ENCODE peak calls at places on chromosome 2, in ten cellular contexts. One of them, this sample, is unnamed.

GRCh38 chr2:81747481-81748070 is 1443.0 kb upstream of the LRRTM1 start:
- DNase-seq in NCI-H1105: no peak
- DNase-seq in stomach: no peak
- DNase-seq in stimulated activated effector memory CD8-positive, alpha-beta T cell treated with anti-CD3 and anti-CD28 coated beads, Interleukin-12 subunit alpha, Interleukin-12 subunit beta, amount 100 ng/mL, for 72 hours: no peak
- DNase-seq in heart left ventricle: no peak
- DNase-seq in RWPE1: no peak
- DNase-seq in hypothalamus: no peak
- DNase-seq in D341Med: no peak
- DNase-seq in H54: no peak
- DNase-seq in stimulated activated CD8-positive, alpha-beta memory T cell treated with anti-CD3 and anti-CD28 coated beads, Interleukin-7, amount 100 ng/mL, for 1 hour: no peak
- DNase-seq in this sample: no peak

GRCh38 chr2:111665551-111666116 is 218.4 kb downstream of the ANAPC1 start:
- DNase-seq in hypothalamus: no peak
- DNase-seq in stomach: no peak
- DNase-seq in stimulated activated CD8-positive, alpha-beta memory T cell treated with anti-CD3 and anti-CD28 coated beads, Interleukin-7, amount 100 ng/mL, for 1 hour: no peak
- DNase-seq in stimulated activated effector memory CD8-positive, alpha-beta T cell treated with anti-CD3 and anti-CD28 coated beads, Interleukin-12 subunit alpha, Interleukin-12 subunit beta, amount 100 ng/mL, for 72 hours: peak
- DNase-seq in NCI-H1105: no peak
- DNase-seq in D341Med: no peak
- DNase-seq in RWPE1: no peak
- DNase-seq in heart left ventricle: no peak
- DNase-seq in H54: no peak
- DNase-seq in this sample: no peak

GRCh38 chr2:231554748-231555545 is 24.7 kb upstream of the NMUR1 start:
- DNase-seq in H54: no peak
- DNase-seq in heart left ventricle: peak
- DNase-seq in RWPE1: no peak
- DNase-seq in NCI-H1105: no peak
- DNase-seq in stomach: peak
- DNase-seq in D341Med: no peak
- DNase-seq in hypothalamus: no peak
- DNase-seq in stimulated activated CD8-positive, alpha-beta memory T cell treated with anti-CD3 and anti-CD28 coated beads, Interleukin-7, amount 100 ng/mL, for 1 hour: no peak
- DNase-seq in stimulated activated effector memory CD8-positive, alpha-beta T cell treated with anti-CD3 and anti-CD28 coated beads, Interleukin-12 subunit alpha, Interleukin-12 subunit beta, amount 100 ng/mL, for 72 hours: peak
- DNase-seq in this sample: peak

GRCh38 chr2:15348028-15348427 is 213.1 kb downstream of the NBAS start:
- DNase-seq in stimulated activated effector memory CD8-positive, alpha-beta T cell treated with anti-CD3 and anti-CD28 coated beads, Interleukin-12 subunit alpha, Interleukin-12 subunit beta, amount 100 ng/mL, for 72 hours: no peak
- DNase-seq in D341Med: no peak
- DNase-seq in hypothalamus: no peak
- DNase-seq in RWPE1: no peak
- DNase-seq in NCI-H1105: no peak
- DNase-seq in H54: no peak
- DNase-seq in stimulated activated CD8-positive, alpha-beta memory T cell treated with anti-CD3 and anti-CD28 coated beads, Interleukin-7, amount 100 ng/mL, for 1 hour: no peak
- DNase-seq in heart left ventricle: no peak
- DNase-seq in stomach: no peak
- DNase-seq in this sample: no peak

GRCh38 chr2:159612255-159612901 is 4.0 kb downstream of the BAZ2B start:
- DNase-seq in D341Med: no peak
- DNase-seq in stomach: no peak
- DNase-seq in heart left ventricle: no peak
- DNase-seq in hypothalamus: no peak
- DNase-seq in H54: no peak
- DNase-seq in stimulated activated CD8-positive, alpha-beta memory T cell treated with anti-CD3 and anti-CD28 coated beads, Interleukin-7, amount 100 ng/mL, for 1 hour: no peak
- DNase-seq in RWPE1: no peak
- DNase-seq in stimulated activated effector memory CD8-positive, alpha-beta T cell treated with anti-CD3 and anti-CD28 coated beads, Interleukin-12 subunit alpha, Interleukin-12 subunit beta, amount 100 ng/mL, for 72 hours: no peak
- DNase-seq in NCI-H1105: peak
- DNase-seq in this sample: no peak

GRCh38 chr2:20540587-20541304 is 93.9 kb downstream of the RHOB start:
- DNase-seq in hypothalamus: no peak
- DNase-seq in RWPE1: no peak
- DNase-seq in stimulated activated CD8-positive, alpha-beta memory T cell treated with anti-CD3 and anti-CD28 coated beads, Interleukin-7, amount 100 ng/mL, for 1 hour: no peak
- DNase-seq in heart left ventricle: no peak
- DNase-seq in NCI-H1105: no peak
- DNase-seq in stimulated activated effector memory CD8-positive, alpha-beta T cell treated with anti-CD3 and anti-CD28 coated beads, Interleukin-12 subunit alpha, Interleukin-12 subunit beta, amount 100 ng/mL, for 72 hours: no peak
- DNase-seq in stomach: no peak
- DNase-seq in D341Med: no peak
- DNase-seq in H54: no peak
- DNase-seq in this sample: no peak

GRCh38 chr2:174332607-174333001 is 2.1 kb upstream of the SP9 start:
- DNase-seq in RWPE1: no peak
- DNase-seq in heart left ventricle: no peak
- DNase-seq in stimulated activated CD8-positive, alpha-beta memory T cell treated with anti-CD3 and anti-CD28 coated beads, Interleukin-7, amount 100 ng/mL, for 1 hour: no peak
- DNase-seq in stomach: no peak
- DNase-seq in stimulated activated effector memory CD8-positive, alpha-beta T cell treated with anti-CD3 and anti-CD28 coated beads, Interleukin-12 subunit alpha, Interleukin-12 subunit beta, amount 100 ng/mL, for 72 hours: no peak
- DNase-seq in H54: no peak
- DNase-seq in D341Med: peak
- DNase-seq in NCI-H1105: no peak
- DNase-seq in hypothalamus: no peak
- DNase-seq in this sample: no peak

GRCh38 chr2:201858781-201859180 is 52.4 kb downstream of the CDK15 start:
- DNase-seq in hypothalamus: peak
- DNase-seq in NCI-H1105: no peak
- DNase-seq in H54: peak
- DNase-seq in stimulated activated CD8-positive, alpha-beta memory T cell treated with anti-CD3 and anti-CD28 coated beads, Interleukin-7, amount 100 ng/mL, for 1 hour: no peak
- DNase-seq in stimulated activated effector memory CD8-positive, alpha-beta T cell treated with anti-CD3 and anti-CD28 coated beads, Interleukin-12 subunit alpha, Interleukin-12 subunit beta, amount 100 ng/mL, for 72 hours: no peak
- DNase-seq in RWPE1: no peak
- DNase-seq in D341Med: no peak
- DNase-seq in stomach: no peak
- DNase-seq in heart left ventricle: no peak
- DNase-seq in this sample: peak

GRCh38 chr2:36696533-36696932 is at the start of gene VIT:
- DNase-seq in NCI-H1105: no peak
- DNase-seq in heart left ventricle: no peak
- DNase-seq in hypothalamus: no peak
- DNase-seq in stimulated activated effector memory CD8-positive, alpha-beta T cell treated with anti-CD3 and anti-CD28 coated beads, Interleukin-12 subunit alpha, Interleukin-12 subunit beta, amount 100 ng/mL, for 72 hours: no peak
- DNase-seq in stomach: no peak
- DNase-seq in stimulated activated CD8-positive, alpha-beta memory T cell treated with anti-CD3 and anti-CD28 coated beads, Interleukin-7, amount 100 ng/mL, for 1 hour: no peak
- DNase-seq in RWPE1: no peak
- DNase-seq in D341Med: no peak
- DNase-seq in H54: no peak
- DNase-seq in this sample: no peak

This sample was measured in ovary.